ENCODE peak calls at places on chromosomes 13 and 19, in ten cellular contexts. F is cardiac fibroblast, H is breast epithelium, U is tibial nerve, Y is GM12865, V is AG04449, T is astrocyte of the cerebellum, N is astrocyte of the spinal cord, O is progenitor cell of endocrine pancreas, Q is AG04450. W is an unnamed sample.

GRCh38 chr13:111304603-111305289 is 15.7 kb upstream of the TEX29 start:
- DNase-seq in F (no peak), H (no peak), U (no peak), Y (no peak), V (no peak), T (no peak), N (no peak), O (no peak), Q (no peak), W (no peak)

GRCh38 chr13:52405369-52405766 is 604 bp downstream of the THSD1 start:
- DNase-seq in F (peak), H (no peak), U (no peak), Y (no peak), V (no peak), T (no peak), N (no peak), O (no peak), Q (no peak), W (no peak)

GRCh38 chr13:102693250-102693649 is 1.6 kb downstream of the METTL21C start:
- DNase-seq in F (no peak), H (no peak), U (no peak), Y (no peak), V (no peak), T (no peak), N (no peak), O (no peak), Q (no peak), W (no peak)

GRCh38 chr13:35093356-35093755 is 151.3 kb downstream of the NBEA start:
- DNase-seq in F (no peak), H (no peak), U (no peak), Y (no peak), V (no peak), T (no peak), N (no peak), O (no peak), Q (no peak), W (no peak)

GRCh38 chr19:12711187-12711586 is 12.5 kb downstream of the TNPO2 start:
- DNase-seq in F (no peak), H (no peak), U (no peak), Y (no peak), V (no peak), T (no peak), N (no peak), O (no peak), Q (no peak), W (no peak)

GRCh38 chr13:45995245-45995644 is 57.3 kb downstream of the ZC3H13 start:
- DNase-seq in F (no peak), H (no peak), U (no peak), Y (no peak), V (no peak), T (no peak), N (no peak), O (no peak), Q (no peak), W (no peak)

GRCh38 chr13:104750377-104750776 is 1684.2 kb upstream of the SLC10A2 start:
- DNase-seq in F (peak), H (no peak), U (no peak), Y (no peak), V (no peak), T (no peak), N (peak), O (no peak), Q (no peak), W (no peak)

GRCh38 chr13:33722216-33722900 is 95.6 kb upstream of the RFC3 start:
- DNase-seq in F (peak), H (no peak), U (no peak), Y (no peak), V (no peak), T (no peak), N (peak), O (no peak), Q (no peak), W (no peak)

GRCh38 chr19:35063940-35064818 is 22.7 kb downstream of the HPN start:
- DNase-seq in F (peak), H (no peak), U (no peak), Y (no peak), V (no peak), T (peak), N (peak), O (no peak), Q (no peak), W (no peak)

GRCh38 chr13:28819046-28819747 is 942 bp upstream of the MTUS2 start:
- DNase-seq in F (peak), H (no peak), U (no peak), Y (no peak), V (no peak), T (no peak), N (peak), O (no peak), Q (no peak), W (no peak)

GRCh38 chr13:98821372-98822237 is 69.1 kb upstream of the SLC15A1 start:
- DNase-seq in F (peak), H (no peak), U (peak), Y (no peak), V (no peak), T (peak), N (peak), O (no peak), Q (no peak), W (no peak)

GRCh38 chr13:40613192-40613818 is 53.1 kb downstream of the FOXO1 start:
- DNase-seq in F (no peak), H (no peak), U (no peak), Y (peak), V (no peak), T (no peak), N (no peak), O (no peak), Q (no peak), W (no peak)

GRCh38 chr13:97224544-97225324 is 2.6 kb downstream of the MBNL2 start:
- DNase-seq in F (peak), H (peak), U (peak), Y (peak), V (no peak), T (peak), N (peak), O (no peak), Q (no peak), W (no peak)

GRCh38 chr19:50358483-50359431 is 6.7 kb downstream of the NAPSA start:
- DNase-seq in F (peak), H (no peak), U (no peak), Y (peak), V (no peak), T (no peak), N (peak), O (no peak), Q (no peak), W (peak)
- TF ChIP-seq CTCF in F (no peak), H (no peak), U (no peak), Y (no peak), V (no peak), T (no peak), N (no peak), O (no peak), Q (no peak), W (no peak)

DNA sequence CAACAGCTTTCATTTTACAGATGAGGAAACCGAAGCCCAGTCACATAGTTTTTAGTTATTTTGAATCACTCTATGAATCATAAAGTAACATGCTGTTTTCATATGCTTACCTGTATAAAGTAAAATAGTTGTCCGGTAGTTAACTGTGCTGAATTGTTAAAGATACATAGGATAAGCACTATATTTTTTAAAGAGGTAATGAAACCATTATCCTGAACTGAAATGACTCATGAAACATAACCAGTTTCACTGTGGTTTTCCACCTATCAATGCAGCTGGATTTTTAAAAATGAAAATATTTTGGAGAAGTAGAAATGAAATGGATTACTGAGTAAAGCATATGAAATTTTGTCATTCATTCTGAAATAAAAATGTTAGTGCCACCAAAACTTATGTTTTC is 655.0 kb downstream of the OLFM4 start:
- DNase-seq in F (no peak), H (no peak), U (no peak), Y (no peak), V (no peak), T (no peak), N (no peak), O (no peak), Q (no peak), W (no peak)
- TF ChIP-seq CTCF in F (no peak), H (no peak), U (no peak), Y (no peak), V (no peak), T (no peak), N (no peak), O (no peak), Q (no peak), W (no peak)

DNA sequence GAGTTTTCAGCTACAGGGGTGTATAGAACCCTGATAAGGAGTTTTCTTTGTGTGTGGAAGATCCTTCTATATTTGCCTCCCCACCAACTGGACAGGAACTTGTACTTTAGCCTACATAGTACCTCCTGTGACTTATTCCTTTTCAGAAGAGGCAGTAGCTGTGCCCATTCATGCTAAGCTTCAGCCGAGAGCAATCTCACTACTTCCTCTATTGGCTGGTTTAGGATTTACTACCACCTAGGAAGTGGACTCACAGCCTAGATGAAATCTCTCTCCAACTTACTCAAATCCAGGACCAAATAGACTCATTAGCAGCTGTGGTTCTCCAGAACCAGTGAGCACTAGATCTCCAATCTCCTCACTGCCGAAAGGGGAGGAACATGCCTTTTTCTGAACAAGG is 2.3 kb upstream of the REX1BD start:
- DNase-seq in F (no peak), H (no peak), U (no peak), Y (peak), V (no peak), T (no peak), N (no peak), O (no peak), Q (no peak), W (no peak)
- TF ChIP-seq CTCF in F (peak), H (no peak), U (no peak), Y (no peak), V (no peak), T (peak), N (no peak), O (no peak), Q (peak), W (no peak)

GRCh38 chr13:89571676-89572075 is 1775.8 kb upstream of the MIR17HG start:
- DNase-seq in F (no peak), H (no peak), U (no peak), Y (no peak), V (no peak), T (no peak), N (no peak), O (no peak), Q (no peak), W (no peak)

GRCh38 chr13:89574077-89574476 is 1773.4 kb upstream of the MIR17HG start:
- DNase-seq in F (no peak), H (no peak), U (no peak), Y (no peak), V (no peak), T (no peak), N (no peak), O (no peak), Q (no peak), W (no peak)

GRCh38 chr13:89577301-89577700 is 1770.2 kb upstream of the MIR17HG start:
- DNase-seq in F (no peak), H (no peak), U (no peak), Y (no peak), V (no peak), T (no peak), N (no peak), O (no peak), Q (no peak), W (no peak)
- TF ChIP-seq CTCF in F (no peak), H (no peak), U (no peak), Y (no peak), V (no peak), T (no peak), N (no peak), O (no peak), Q (no peak), W (no peak)

GRCh38 chr13:36105726-36106125 is 25.5 kb downstream of the DCLK1 start:
- DNase-seq in F (no peak), H (no peak), U (no peak), Y (no peak), V (no peak), T (no peak), N (no peak), O (no peak), Q (no peak), W (no peak)

GRCh38 chr13:36098080-36098479 is 33.1 kb downstream of the DCLK1 start:
- DNase-seq in F (peak), H (no peak), U (no peak), Y (no peak), V (no peak), T (no peak), N (no peak), O (no peak), Q (no peak), W (no peak)

GRCh38 chr13:36096411-36097184 is 34.6 kb downstream of the DCLK1 start:
- DNase-seq in F (peak), H (no peak), U (no peak), Y (no peak), V (no peak), T (no peak), N (no peak), O (no peak), Q (no peak), W (no peak)

GRCh38 chr13:36102721-36103120 is 28.5 kb downstream of the DCLK1 start:
- DNase-seq in F (no peak), H (no peak), U (no peak), Y (no peak), V (no peak), T (no peak), N (no peak), O (no peak), Q (no peak), W (no peak)

GRCh38 chr13:36101157-36101556 is 30.0 kb downstream of the DCLK1 start:
- DNase-seq in F (no peak), H (no peak), U (no peak), Y (no peak), V (no peak), T (no peak), N (no peak), O (no peak), Q (no peak), W (no peak)
- TF ChIP-seq CTCF in F (no peak), H (no peak), U (no peak), Y (no peak), V (no peak), T (no peak), N (no peak), O (no peak), Q (no peak), W (no peak)